ENCODE peak calls at places on chromosomes 1 and 21, in ten cellular contexts. D is effector memory CD4-positive, alpha-beta T cell; V is substantia nigra; Z is neuronal stem cell; O is endodermal cell; G is body of pancreas; C is cardiac muscle cell; F is CD8-positive, alpha-beta T cell; R is heart right ventricle; Y is PC-3. T is an unnamed sample.

GRCh38 chr1:190479028-190479427 is 1.4 kb upstream of the BRINP3 start:
- DNase-seq in D (no peak), V (no peak), Z (no peak), O (no peak), G (no peak), C (peak), F (no peak), R (no peak), Y (no peak), T (no peak)

GRCh38 chr1:67298762-67299161 is 8.9 kb upstream of the IL12RB2 start:
- DNase-seq in D (no peak), V (no peak), Z (no peak), O (no peak), G (no peak), C (no peak), F (no peak), R (no peak), Y (no peak), T (no peak)

GRCh38 chr1:53590581-53591515 is 131.6 kb downstream of the DMRTB1 start:
- DNase-seq in D (no peak), V (no peak), Z (no peak), O (peak), G (no peak), C (no peak), F (no peak), R (peak), Y (no peak), T (no peak)

GRCh38 chr1:1894354-1895049 is 3.6 kb upstream of the GNB1 start:
- DNase-seq in D (no peak), V (no peak), Z (no peak), O (peak), G (no peak), C (no peak), F (no peak), R (peak), Y (no peak), T (no peak)

GRCh38 chr1:154198756-154199562 is 7.1 kb upstream of the TPM3 start:
- DNase-seq in D (peak), V (peak), Z (peak), O (peak), G (peak), C (peak), F (no peak), R (peak), Y (peak), T (no peak)

GRCh38 chr1:224340711-224341384 is 10.9 kb upstream of the NVL start:
- DNase-seq in D (no peak), V (no peak), Z (no peak), O (peak), G (peak), C (no peak), F (peak), R (no peak), Y (peak), T (no peak)

GRCh38 chr21:43995521-43996105 is 16.5 kb upstream of the TRAPPC10 start:
- DNase-seq in D (no peak), V (no peak), Z (no peak), O (no peak), G (no peak), C (no peak), F (no peak), R (no peak), Y (no peak), T (no peak)

GRCh38 chr1:71231751-71232150 is 150.9 kb upstream of the ZRANB2 start:
- DNase-seq in D (no peak), V (no peak), Z (no peak), O (no peak), G (no peak), C (no peak), F (no peak), R (no peak), Y (no peak), T (no peak)

GRCh38 chr1:4027492-4028138 is 127.5 kb upstream of the C1orf174 start:
- DNase-seq in D (no peak), V (no peak), Z (no peak), O (peak), G (no peak), C (no peak), F (no peak), R (no peak), Y (no peak), T (no peak)

GRCh38 chr1:12549106-12549459 is 68.9 kb downstream of the DHRS3 start:
- DNase-seq in D (no peak), V (no peak), Z (no peak), O (no peak), G (peak), C (no peak), F (no peak), R (no peak), Y (no peak), T (no peak)

GRCh38 chr1:233269656-233270055 is 25.9 kb downstream of the PCNX2 start:
- DNase-seq in D (no peak), V (no peak), Z (no peak), O (no peak), G (no peak), C (no peak), F (no peak), R (no peak), Y (no peak), T (no peak)

GRCh38 chr21:29298348-29299045 is at the start of gene BACH1:
- DNase-seq in D (peak), V (peak), Z (peak), O (peak), G (peak), C (peak), F (peak), R (peak), Y (peak), T (peak)

GRCh38 chr1:27416387-27417111 is 24.1 kb downstream of the GPR3 start:
- DNase-seq in D (no peak), V (peak), Z (no peak), O (peak), G (peak), C (peak), F (no peak), R (peak), Y (peak), T (no peak)

GRCh38 chr21:42276526-42277154 is 38.6 kb downstream of the TFF3 start:
- DNase-seq in D (no peak), V (no peak), Z (no peak), O (no peak), G (no peak), C (no peak), F (no peak), R (no peak), Y (peak), T (no peak)

GRCh38 chr21:26811031-26811430 is 34.2 kb downstream of the ADAMTS1 start:
- DNase-seq in D (no peak), V (no peak), Z (no peak), O (no peak), G (no peak), C (no peak), F (no peak), R (no peak), Y (no peak), T (no peak)

DNA sequence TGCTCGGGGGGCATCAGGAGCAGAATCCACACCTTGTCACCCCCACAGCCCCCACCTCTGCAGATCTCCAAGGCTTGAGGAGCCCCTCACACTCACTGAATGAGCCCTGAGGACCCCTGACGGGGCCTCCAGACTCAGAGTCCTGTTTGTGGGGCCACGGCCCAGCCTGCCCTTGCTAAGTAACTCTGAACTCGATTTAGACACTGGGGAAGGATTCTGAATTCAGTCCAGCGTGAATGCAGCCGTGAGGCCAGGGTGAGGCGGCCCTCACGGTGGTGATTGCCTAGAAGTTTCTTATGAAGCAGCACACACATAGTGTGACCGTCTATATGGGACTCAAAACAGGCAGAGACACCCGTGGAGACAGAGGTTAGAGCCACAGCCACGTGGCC is 58.9 kb upstream of the ADARB1 start:
- DNase-seq in D (no peak), V (no peak), Z (no peak), O (no peak), G (no peak), C (no peak), F (no peak), R (no peak), Y (no peak), T (no peak)
- H3K27ac ChIP-seq in D (no peak), V (no peak), Z (no peak), O (no peak), G (no peak), C (no peak), F (no peak), R (no peak), Y (no peak), T (no peak)

DNA sequence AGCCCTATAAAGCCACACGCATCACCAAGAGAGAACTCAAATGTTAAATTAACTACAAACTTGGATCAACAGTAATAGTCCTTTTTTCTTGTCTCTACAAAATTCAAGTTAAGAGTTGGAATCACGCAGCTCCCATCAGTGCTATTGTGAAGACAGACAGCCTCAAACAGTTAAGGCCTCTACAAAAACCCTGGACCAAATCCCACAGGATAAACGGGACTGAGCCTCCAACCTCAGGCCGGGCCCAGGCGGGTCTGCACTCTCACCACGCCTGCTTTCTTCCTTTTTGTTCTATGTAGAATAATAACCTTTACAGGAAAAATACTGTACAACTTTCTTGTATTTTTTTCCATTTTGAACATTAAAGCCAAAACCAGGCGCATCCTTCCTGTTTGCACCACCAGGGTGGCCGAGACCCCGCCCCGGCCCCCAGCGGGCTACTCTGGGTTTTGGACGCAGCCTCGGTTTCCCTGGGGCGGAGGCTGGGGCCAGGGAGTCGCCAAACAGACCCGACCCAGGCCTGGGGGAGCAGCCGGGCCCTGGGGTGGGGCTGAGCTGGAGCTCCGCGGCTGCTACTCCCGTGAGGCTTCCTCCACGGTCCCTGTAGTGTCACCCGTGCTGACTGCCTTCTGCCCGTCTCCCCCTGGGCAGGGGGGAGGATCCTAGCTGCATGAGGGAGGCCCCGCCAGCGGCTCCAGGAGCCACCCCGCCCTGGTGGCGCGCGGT is 158.4 kb downstream of the CASZ1 start:
- DNase-seq in D (no peak), V (no peak), Z (no peak), O (peak), G (no peak), C (no peak), F (no peak), R (no peak), Y (no peak), T (no peak)
- H3K27ac ChIP-seq in D (no peak), V (no peak), Z (no peak), O (no peak), G (no peak), C (no peak), F (no peak), R (no peak), Y (no peak), T (no peak)

DNA sequence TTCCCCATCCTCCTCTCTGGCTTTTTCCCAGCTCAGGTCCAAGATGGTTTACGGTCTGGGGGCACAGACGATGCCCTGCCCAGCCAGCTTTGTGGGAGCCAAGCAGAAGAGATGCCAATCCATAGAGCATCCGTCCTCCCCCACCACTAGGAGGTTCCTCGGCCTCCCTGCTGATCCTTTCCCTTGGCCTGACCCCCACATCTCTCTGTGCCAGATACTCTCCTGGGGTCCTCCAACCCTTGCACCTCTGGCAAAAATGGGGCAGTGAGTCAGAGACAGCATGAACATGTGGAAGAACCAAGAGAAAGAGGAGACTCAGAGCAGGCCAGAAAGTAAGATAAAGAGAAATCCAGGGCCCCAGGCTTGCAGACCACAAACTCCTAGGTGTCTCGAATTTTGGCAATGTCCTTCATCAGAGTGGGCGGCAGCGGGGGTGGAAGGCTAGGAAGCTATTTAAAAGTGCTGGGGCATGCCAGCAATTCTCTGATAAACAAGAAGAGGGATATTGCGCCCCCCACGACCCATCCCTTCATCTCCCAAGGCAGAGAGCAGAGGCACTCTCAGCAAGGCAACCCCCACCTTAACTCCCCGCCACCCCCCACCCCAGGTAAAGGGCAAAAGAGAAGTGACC is 11.4 kb downstream of the BLACAT1 start:
- DNase-seq in D (no peak), V (no peak), Z (no peak), O (no peak), G (no peak), C (no peak), F (no peak), R (no peak), Y (no peak), T (no peak)
- H3K27ac ChIP-seq in D (no peak), V (no peak), Z (peak), O (peak), G (no peak), C (no peak), F (no peak), R (no peak), Y (no peak), T (no peak)

DNA sequence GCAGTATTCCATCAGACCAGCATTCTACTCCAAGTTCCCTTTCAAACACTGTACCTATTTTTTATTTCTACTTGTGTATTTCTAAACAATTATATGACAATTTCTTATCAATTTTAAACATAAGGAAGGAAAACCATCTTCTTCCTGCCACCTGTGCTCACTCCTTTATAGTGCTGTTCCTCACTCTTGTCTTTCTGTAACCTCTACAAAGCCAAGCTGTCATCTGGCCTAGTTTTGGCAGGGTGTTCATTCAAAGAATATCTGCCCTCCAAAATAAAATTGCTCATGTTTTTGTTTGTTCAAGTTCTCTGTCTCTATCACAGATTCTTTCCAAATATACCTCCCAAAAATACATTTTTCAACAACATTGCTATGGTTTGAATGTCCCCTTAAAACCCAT is 360.2 kb downstream of the VAV3 start:
- DNase-seq in D (no peak), V (no peak), Z (no peak), O (no peak), G (no peak), C (no peak), F (no peak), R (no peak), Y (no peak), T (no peak)
- H3K27ac ChIP-seq in D (no peak), V (no peak), Z (no peak), O (no peak), G (no peak), C (no peak), F (no peak), R (no peak), Y (no peak), T (no peak)

DNA sequence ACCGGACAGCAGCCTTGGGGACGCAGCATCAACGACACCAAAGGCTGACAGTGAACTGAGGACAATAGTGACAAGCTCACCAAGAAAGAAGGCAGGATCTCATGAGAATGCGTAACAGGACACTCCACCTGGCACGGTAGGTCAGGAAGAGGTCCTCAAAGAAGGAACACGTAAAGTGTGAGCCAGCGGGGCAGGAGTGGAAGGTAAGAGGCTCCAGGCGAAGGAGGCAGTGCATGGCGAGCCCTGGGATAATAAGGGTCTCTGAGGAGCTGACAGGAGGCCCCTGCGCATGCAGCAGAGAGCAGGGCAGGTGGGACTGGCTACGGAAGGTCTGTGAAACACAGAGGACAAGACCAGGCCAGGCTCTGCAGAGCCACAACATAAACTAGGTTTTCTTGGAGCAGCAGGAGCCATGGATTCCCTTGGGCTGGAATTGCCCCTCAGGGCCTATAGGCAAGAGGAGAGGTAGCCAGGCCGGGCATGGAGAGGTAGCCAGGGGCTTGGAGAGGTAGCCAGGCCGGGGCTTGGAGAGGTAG is 8.2 kb downstream of the LSS start:
- DNase-seq in D (no peak), V (no peak), Z (no peak), O (peak), G (no peak), C (no peak), F (no peak), R (no peak), Y (no peak), T (no peak)
- H3K27ac ChIP-seq in D (no peak), V (peak), Z (no peak), O (no peak), G (no peak), C (peak), F (no peak), R (no peak), Y (no peak), T (no peak)

DNA sequence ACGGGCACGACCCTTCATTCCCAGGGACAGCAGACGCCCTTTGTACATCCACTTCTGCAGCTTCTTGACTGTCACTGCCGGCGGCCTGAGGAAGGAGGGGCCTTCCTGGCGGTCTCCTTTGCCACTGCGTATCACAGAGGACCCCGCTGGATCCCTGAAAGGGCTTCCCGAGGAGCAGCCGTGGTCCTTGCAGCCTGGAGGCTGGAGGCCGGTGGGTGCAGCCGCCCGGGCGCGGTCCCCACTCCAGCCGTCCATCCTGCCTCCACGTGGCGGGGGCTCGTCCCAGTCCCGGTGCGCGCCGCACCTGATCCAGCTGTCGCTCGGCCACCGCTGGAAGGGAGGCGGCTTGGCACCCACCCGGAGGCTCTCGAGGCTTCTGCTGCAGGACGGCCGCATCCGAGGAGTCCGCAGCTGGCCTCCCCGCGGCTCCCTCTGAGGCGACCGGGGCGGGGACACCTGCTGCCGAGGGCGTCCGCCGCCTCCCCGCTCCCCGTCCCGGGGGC is 398 bp downstream of the SYDE2 start:
- DNase-seq in D (peak), V (no peak), Z (peak), O (peak), G (no peak), C (peak), F (peak), R (peak), Y (no peak), T (no peak)
- H3K27ac ChIP-seq in D (peak), V (no peak), Z (peak), O (no peak), G (peak), C (peak), F (peak), R (peak), Y (no peak), T (no peak)

GRCh38 chr1:226871047-226871365 is 590 bp downstream of the PSEN2 start:
- DNase-seq in D (no peak), V (no peak), Z (no peak), O (no peak), G (no peak), C (no peak), F (no peak), R (no peak), Y (no peak), T (no peak)
- H3K27ac ChIP-seq in D (no peak), V (peak), Z (no peak), O (no peak), G (peak), C (peak), F (no peak), R (peak), Y (peak), T (no peak)

GRCh38 chr1:13950637-13951036 is 250.6 kb downstream of the PRDM2 start:
- DNase-seq in D (no peak), V (no peak), Z (no peak), O (peak), G (no peak), C (peak), F (no peak), R (no peak), Y (no peak), T (no peak)
- H3K27ac ChIP-seq in D (no peak), V (no peak), Z (no peak), O (no peak), G (no peak), C (no peak), F (no peak), R (no peak), Y (no peak), T (no peak)

DNA sequence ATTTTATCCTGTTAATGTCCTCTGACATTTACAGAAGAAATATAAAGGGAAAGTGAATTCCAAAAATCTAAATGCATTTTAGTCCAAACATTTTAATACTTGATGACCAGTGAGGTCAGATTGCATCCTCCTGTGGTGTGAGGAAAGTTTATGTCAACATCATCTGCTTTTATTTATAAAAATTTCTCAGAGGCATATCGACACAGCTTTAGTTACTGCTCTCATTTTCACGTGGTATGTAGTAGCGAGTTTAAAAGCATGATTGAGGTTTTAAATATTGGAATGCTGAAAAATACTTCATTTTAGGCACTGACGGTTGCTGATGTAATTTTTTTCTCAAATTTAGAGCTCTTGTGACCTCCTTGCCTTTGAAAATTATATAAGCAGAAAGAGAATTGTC is 234.8 kb downstream of the HMCN1 start:
- DNase-seq in D (no peak), V (no peak), Z (no peak), O (no peak), G (no peak), C (no peak), F (no peak), R (no peak), Y (no peak), T (no peak)
- H3K27ac ChIP-seq in D (no peak), V (no peak), Z (no peak), O (no peak), G (no peak), C (no peak), F (no peak), R (peak), Y (no peak), T (no peak)

DNA sequence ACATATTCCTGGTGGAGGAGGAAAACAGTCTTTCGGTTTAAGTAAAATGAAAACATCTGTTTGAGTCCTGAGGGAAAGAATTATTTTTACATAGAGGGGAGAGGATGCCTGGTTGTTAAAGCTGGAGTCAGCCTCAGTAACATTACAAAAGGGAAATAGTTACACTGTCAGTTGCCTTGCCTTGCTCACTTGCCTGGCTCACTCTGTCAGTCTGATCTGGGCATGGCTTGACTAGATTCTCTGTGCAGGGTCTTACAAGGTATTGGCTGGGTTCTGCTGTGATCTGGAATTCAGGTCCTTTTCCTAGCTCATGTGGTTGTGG is 8.4 kb upstream of the UBE2U start:
- DNase-seq in D (no peak), V (no peak), Z (no peak), O (no peak), G (no peak), C (no peak), F (no peak), R (no peak), Y (no peak), T (no peak)
- H3K27ac ChIP-seq in D (no peak), V (no peak), Z (no peak), O (no peak), G (no peak), C (no peak), F (no peak), R (no peak), Y (no peak), T (no peak)

T was measured in caudate nucleus.